ENCODE peak calls at places on chromosomes 6 and 20, in four cellular contexts. One of them, this sample, is unnamed.

GRCh38 chr6:51959744-51960383 is 127.5 kb downstream of the PKHD1 start:
- DNase-seq in K562: peak
- DNase-seq in HepG2: peak
- DNase-seq in GM12878: peak
- DNase-seq in this sample: peak

GRCh38 chr20:41587956-41588355 is 30.2 kb downstream of the CHD6 start:
- DNase-seq in K562: no peak
- DNase-seq in HepG2: no peak
- DNase-seq in GM12878: no peak
- DNase-seq in this sample: no peak

GRCh38 chr20:57508381-57508780 is 16.6 kb downstream of the CTCFL start:
- DNase-seq in K562: no peak
- DNase-seq in HepG2: no peak
- DNase-seq in GM12878: no peak
- DNase-seq in this sample: no peak

GRCh38 chr6:75118925-75119515 is 86.8 kb downstream of the COL12A1 start:
- DNase-seq in K562: no peak
- DNase-seq in HepG2: no peak
- DNase-seq in GM12878: no peak
- DNase-seq in this sample: no peak

GRCh38 chr6:136226674-136227377 is 23.3 kb downstream of the MTFR2 start:
- DNase-seq in K562: peak
- DNase-seq in HepG2: peak
- DNase-seq in GM12878: no peak
- DNase-seq in this sample: no peak

GRCh38 chr20:51697119-51697826 is 70.9 kb downstream of the ATP9A start:
- DNase-seq in K562: no peak
- DNase-seq in HepG2: no peak
- DNase-seq in GM12878: no peak
- DNase-seq in this sample: no peak

GRCh38 chr20:11807070-11807741 is 110.5 kb upstream of the BTBD3 start:
- DNase-seq in K562: no peak
- DNase-seq in HepG2: no peak
- DNase-seq in GM12878: no peak
- DNase-seq in this sample: no peak

GRCh38 chr6:129280719-129281118 is 397.8 kb downstream of the LAMA2 start:
- DNase-seq in K562: no peak
- DNase-seq in HepG2: no peak
- DNase-seq in GM12878: no peak
- DNase-seq in this sample: no peak

GRCh38 chr20:32115196-32115767 is 5.8 kb downstream of the TM9SF4 start:
- DNase-seq in K562: no peak
- DNase-seq in HepG2: no peak
- DNase-seq in GM12878: no peak
- DNase-seq in this sample: no peak

GRCh38 chr20:31644701-31645100 is 7.0 kb downstream of the COX4I2 start:
- DNase-seq in K562: peak
- DNase-seq in HepG2: no peak
- DNase-seq in GM12878: no peak
- DNase-seq in this sample: no peak

GRCh38 chr6:43074847-43075741 is 1.0 kb upstream of the PTK7 start:
- DNase-seq in K562: no peak
- DNase-seq in HepG2: no peak
- DNase-seq in GM12878: no peak
- DNase-seq in this sample: no peak

GRCh38 chr20:38203337-38204003 is 38.4 kb upstream of the TGM2 start:
- DNase-seq in K562: no peak
- DNase-seq in HepG2: no peak
- DNase-seq in GM12878: no peak
- DNase-seq in this sample: no peak

GRCh38 chr6:29653452-29654038 is 3.3 kb upstream of the MOG start:
- DNase-seq in K562: peak
- DNase-seq in HepG2: peak
- DNase-seq in GM12878: no peak
- DNase-seq in this sample: peak

GRCh38 chr6:45448417-45449389 is 71.0 kb upstream of the SUPT3H start:
- DNase-seq in K562: no peak
- DNase-seq in HepG2: no peak
- DNase-seq in GM12878: no peak
- DNase-seq in this sample: no peak

GRCh38 chr6:19438566-19439353 is 398.4 kb upstream of the ID4 start:
- DNase-seq in K562: no peak
- DNase-seq in HepG2: no peak
- DNase-seq in GM12878: no peak
- DNase-seq in this sample: no peak

GRCh38 chr6:152981219-152981618 is 1.6 kb downstream of the FBXO5 start:
- DNase-seq in K562: no peak
- DNase-seq in HepG2: no peak
- DNase-seq in GM12878: no peak
- DNase-seq in this sample: no peak

GRCh38 chr6:13725570-13725969 is 13.9 kb upstream of the RANBP9 start:
- DNase-seq in K562: no peak
- DNase-seq in HepG2: no peak
- DNase-seq in GM12878: no peak
- DNase-seq in this sample: no peak

GRCh38 chr6:133641111-133641510 is 247.8 kb upstream of the TCF21 start:
- DNase-seq in K562: no peak
- DNase-seq in HepG2: no peak
- DNase-seq in GM12878: no peak
- DNase-seq in this sample: no peak

GRCh38 chr6:123803862-123804681 is at the start of gene NKAIN2:
- DNase-seq in K562: no peak
- DNase-seq in HepG2: no peak
- DNase-seq in GM12878: no peak
- DNase-seq in this sample: peak

GRCh38 chr6:22612241-22612640 is 42.9 kb downstream of the HDGFL1 start:
- DNase-seq in K562: no peak
- DNase-seq in HepG2: no peak
- DNase-seq in GM12878: no peak
- DNase-seq in this sample: no peak

GRCh38 chr6:64520050-64520449 is 884.4 kb downstream of the PHF3 start:
- DNase-seq in K562: no peak
- DNase-seq in HepG2: no peak
- DNase-seq in GM12878: peak
- DNase-seq in this sample: no peak

GRCh38 chr20:18314786-18315406 is 26.6 kb downstream of the ZNF133 start:
- DNase-seq in K562: no peak
- DNase-seq in HepG2: no peak
- DNase-seq in GM12878: no peak
- DNase-seq in this sample: no peak

GRCh38 chr6:53282741-53283140 is 66.0 kb downstream of the ELOVL5 start:
- DNase-seq in K562: no peak
- DNase-seq in HepG2: no peak
- DNase-seq in GM12878: no peak
- DNase-seq in this sample: no peak

GRCh38 chr20:45372241-45372640 is 5.9 kb downstream of the TP53TG5 start:
- DNase-seq in K562: no peak
- DNase-seq in HepG2: no peak
- DNase-seq in GM12878: no peak
- DNase-seq in this sample: no peak

GRCh38 chr20:64145458-64146300 is 18.6 kb upstream of the MYT1 start:
- DNase-seq in K562: peak
- DNase-seq in HepG2: no peak
- DNase-seq in GM12878: no peak
- DNase-seq in this sample: peak

GRCh38 chr6:5979650-5980427 is 26.9 kb downstream of the NRN1 start:
- DNase-seq in K562: no peak
- DNase-seq in HepG2: no peak
- DNase-seq in GM12878: no peak
- DNase-seq in this sample: no peak

DNA sequence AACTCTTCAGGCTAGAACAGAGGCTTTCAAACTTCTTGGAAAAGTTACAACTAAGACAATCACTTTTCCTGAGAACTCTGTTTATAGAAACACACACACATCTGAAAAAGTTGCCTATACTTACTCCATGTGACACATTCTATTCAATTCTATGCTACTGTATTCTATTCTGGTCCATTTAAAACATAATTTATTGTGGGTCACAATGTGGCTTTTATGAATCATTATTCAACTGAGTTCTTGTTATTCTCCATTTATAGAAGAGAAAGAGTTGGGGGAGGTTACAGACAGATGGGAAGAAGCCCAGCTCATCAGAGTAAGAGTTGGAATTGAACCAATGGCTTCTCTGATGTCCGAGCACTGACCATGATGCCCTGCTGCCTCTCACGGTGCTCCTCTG is 21.6 kb upstream of the BCAS1 start:
- DNase-seq in K562: no peak
- DNase-seq in HepG2: no peak
- DNase-seq in GM12878: no peak
- DNase-seq in this sample: no peak
- TF ChIP-seq BHLHE40 in K562: no peak
- TF ChIP-seq BHLHE40 in HepG2: no peak
- TF ChIP-seq BHLHE40 in GM12878: no peak
- TF ChIP-seq BHLHE40 in this sample: no peak

DNA sequence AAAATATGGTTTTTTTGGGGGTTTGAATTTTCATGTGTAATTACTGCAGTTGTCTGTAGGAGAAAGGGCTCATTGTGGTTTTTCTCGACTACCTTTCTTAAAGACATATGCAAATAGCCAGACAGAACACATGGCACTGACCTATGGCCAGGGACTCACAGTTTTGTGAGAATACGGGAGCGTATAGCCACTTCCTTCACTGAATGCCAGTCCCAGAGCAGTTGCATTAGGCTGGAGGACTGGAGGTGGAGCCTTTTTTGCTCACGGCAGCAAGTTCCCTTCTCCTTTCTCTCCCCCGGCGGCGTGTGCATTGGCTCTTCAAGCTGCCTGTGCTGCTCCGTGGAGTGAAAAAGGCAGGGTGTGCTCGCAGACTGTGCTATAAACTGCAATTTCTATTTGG is 114.9 kb downstream of the AKAP7 start:
- DNase-seq in K562: no peak
- DNase-seq in HepG2: no peak
- DNase-seq in GM12878: peak
- DNase-seq in this sample: no peak
- TF ChIP-seq FOXK2 in K562: no peak
- TF ChIP-seq FOXK2 in HepG2: no peak
- TF ChIP-seq FOXK2 in GM12878: no peak
- TF ChIP-seq FOXK2 in this sample: no peak

GRCh38 chr20:47854687-47855212 is 69.5 kb upstream of the SULF2 start:
- DNase-seq in K562: no peak
- DNase-seq in HepG2: peak
- DNase-seq in GM12878: no peak
- DNase-seq in this sample: peak
- TF ChIP-seq SP1 in K562: no peak
- TF ChIP-seq SP1 in HepG2: no peak
- TF ChIP-seq SP1 in GM12878: no peak
- TF ChIP-seq SP1 in this sample: no peak

GRCh38 chr20:24633521-24633920 is 164.1 kb downstream of the SYNDIG1 start:
- DNase-seq in K562: no peak
- DNase-seq in HepG2: no peak
- DNase-seq in GM12878: no peak
- DNase-seq in this sample: no peak

GRCh38 chr20:24632581-24632980 is 163.2 kb downstream of the SYNDIG1 start:
- DNase-seq in K562: no peak
- DNase-seq in HepG2: no peak
- DNase-seq in GM12878: no peak
- DNase-seq in this sample: no peak

GRCh38 chr20:24636626-24637025 is 167.2 kb downstream of the SYNDIG1 start:
- DNase-seq in K562: no peak
- DNase-seq in HepG2: no peak
- DNase-seq in GM12878: no peak
- DNase-seq in this sample: no peak

GRCh38 chr20:24633026-24633425 is 163.6 kb downstream of the SYNDIG1 start:
- DNase-seq in K562: no peak
- DNase-seq in HepG2: no peak
- DNase-seq in GM12878: no peak
- DNase-seq in this sample: no peak

GRCh38 chr20:24634855-24635254 is 165.4 kb downstream of the SYNDIG1 start:
- DNase-seq in K562: peak
- DNase-seq in HepG2: peak
- DNase-seq in GM12878: no peak
- DNase-seq in this sample: peak
- TF ChIP-seq BHLHE40 in K562: no peak
- TF ChIP-seq BHLHE40 in HepG2: no peak
- TF ChIP-seq BHLHE40 in GM12878: no peak
- TF ChIP-seq BHLHE40 in this sample: no peak

DNA sequence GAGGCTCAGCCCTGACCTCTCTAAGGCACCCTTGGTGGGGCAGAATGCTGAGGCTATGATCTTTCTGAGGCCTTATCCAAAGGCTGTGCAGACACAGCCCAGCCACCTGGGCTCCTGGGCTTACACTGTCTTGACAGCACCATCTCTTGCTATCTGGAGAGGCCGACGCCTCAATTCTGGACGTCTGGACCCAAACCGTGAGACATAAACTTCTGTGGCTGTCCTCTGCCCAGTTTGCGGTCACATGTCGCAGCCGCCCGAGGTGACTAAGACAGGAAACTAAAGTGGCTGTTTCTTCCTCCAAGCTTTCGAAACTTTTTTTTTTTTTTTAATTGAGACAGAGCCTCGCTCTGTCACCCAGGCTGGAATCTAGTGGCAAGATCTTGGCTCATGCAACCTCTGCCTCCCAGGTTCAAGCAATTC is 49.3 kb downstream of the PRR18 start:
- DNase-seq in K562: no peak
- DNase-seq in HepG2: no peak
- DNase-seq in GM12878: no peak
- DNase-seq in this sample: no peak
- TF ChIP-seq FOXK2 in K562: no peak
- TF ChIP-seq FOXK2 in HepG2: no peak
- TF ChIP-seq FOXK2 in GM12878: no peak
- TF ChIP-seq FOXK2 in this sample: no peak